ENCODE peak calls at places on chromosomes 3 and 15, in eight cellular contexts. M, S, A, U, B, O, H and R are unnamed samples.
A peak's percentile ranks its signal among the peaks of the same experiment; 100 is the strongest.

GRCh38 chr3:128749035-128749434 is 23.1 kb downstream of the RAB7A start:
- DNase-seq in U (no peak), A (no peak), M (no peak), H (no peak), B (no peak), S (no peak), O (no peak), R (no peak)

GRCh38 chr3:71244153-71245051 is 339.1 kb downstream of the FOXP1 start:
- DNase-seq in M (no peak), O (no peak), S (no peak), H (no peak), U (no peak), B (no peak), A (no peak), R (no peak)

GRCh38 chr3:129481783-129482332 is 41.8 kb downstream of the IFT122 start:
- DNase-seq in S (peak; percentile 14), O (no peak), B (peak; percentile 48), U (no peak), H (no peak), A (no peak), M (no peak), R (no peak)

GRCh38 chr15:68990755-68991500 is 23.6 kb upstream of the NOX5 start:
- DNase-seq in M (no peak), S (no peak), H (no peak), B (no peak), U (peak; percentile 26), O (no peak), A (no peak), R (no peak)

GRCh38 chr15:96218623-96219465 is 111.7 kb upstream of the NR2F2 start:
- DNase-seq in O (no peak), H (no peak), S (no peak), A (no peak), U (no peak), M (no peak), B (no peak), R (no peak)

GRCh38 chr15:78108300-78109084 is 16.1 kb downstream of the SH2D7 start:
- DNase-seq in U (peak; percentile 91), H (peak; percentile 79), M (peak; percentile 87), O (peak; percentile 76), A (peak; percentile 83), S (peak; percentile 90), B (peak; percentile 87), R (peak; percentile 90)

GRCh38 chr3:138949445-138950005 is 2.5 kb downstream of the FOXL2NB start:
- DNase-seq in O (no peak), U (no peak), H (no peak), M (no peak), S (no peak), B (peak; percentile 45), A (no peak), R (no peak)

GRCh38 chr3:89300519-89300918 is 193.1 kb downstream of the EPHA3 start:
- DNase-seq in B (no peak), S (no peak), O (no peak), H (no peak), M (peak; percentile 12), U (no peak), A (no peak), R (no peak)

GRCh38 chr3:150922611-150923010 is 17.4 kb upstream of the MINDY4B start:
- DNase-seq in O (no peak), U (no peak), B (peak; percentile 44), S (peak; percentile 84), A (no peak), H (peak; percentile 21), M (no peak), R (no peak)

GRCh38 chr3:43699864-43700263 is 9.1 kb downstream of the ABHD5 start:
- DNase-seq in H (no peak), B (peak; percentile 8), U (no peak), A (peak; percentile 56), O (no peak), M (peak; percentile 63), S (peak; percentile 46), R (peak; percentile 44)

GRCh38 chr15:66744610-66745279 is 42.7 kb downstream of the SMAD6 start:
- DNase-seq in O (no peak), S (peak; percentile 26), A (no peak), B (no peak), M (no peak), U (no peak), H (no peak), R (no peak)

GRCh38 chr3:41026394-41027177 is 172.7 kb upstream of the CTNNB1 start:
- DNase-seq in B (peak; percentile 70), O (no peak), S (peak; percentile 15), A (no peak), H (no peak), U (peak; percentile 74), M (peak; percentile 20), R (no peak)

GRCh38 chr15:100224206-100225185 is 117.3 kb downstream of the ADAMTS17 start:
- DNase-seq in U (no peak), H (no peak), O (peak; percentile 29), B (no peak), M (no peak), S (peak; percentile 33), A (no peak), R (no peak)

GRCh38 chr3:191997093-191997492 is 536.1 kb downstream of the PYDC2 start:
- DNase-seq in S (no peak), B (no peak), H (no peak), O (no peak), U (no peak), M (no peak), A (no peak), R (no peak)

GRCh38 chr15:52056496-52056895 is 37.5 kb downstream of the MAPK6 start:
- DNase-seq in M (no peak), O (no peak), H (no peak), A (no peak), U (no peak), S (no peak), B (no peak), R (no peak)

GRCh38 chr3:46422617-46423016 is 15.6 kb downstream of the CCRL2 start:
- DNase-seq in B (no peak), H (no peak), M (peak; percentile 97), U (peak; percentile 51), O (peak; percentile 79), A (no peak), S (no peak), R (no peak)

DNA sequence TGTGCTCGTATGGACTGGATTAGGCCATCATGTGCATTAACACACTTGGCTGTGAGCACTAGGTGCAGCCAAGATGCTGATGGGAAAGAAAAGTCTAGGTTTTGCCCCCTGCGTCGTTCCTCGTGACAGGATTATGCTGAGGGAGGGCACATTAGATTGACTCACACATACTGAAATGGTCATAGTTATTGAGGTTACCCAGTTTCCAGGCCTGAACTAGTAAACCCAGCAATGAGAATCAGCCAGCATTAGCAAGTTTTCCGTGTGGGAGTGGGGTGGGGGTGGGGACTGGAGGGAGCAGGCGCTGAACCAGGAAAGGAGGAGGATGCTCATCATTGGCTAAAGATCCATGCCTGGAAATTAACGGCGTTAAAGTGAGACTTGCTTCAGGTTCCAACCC is 224.9 kb upstream of the TPRG1 start:
- DNase-seq in A (no peak), B (no peak), U (peak; percentile 13), S (no peak), H (no peak), O (no peak), M (no peak), R (no peak)
- H2AFZ ChIP-seq in A (no peak overlapping the region), B (peak overlapping the region; percentile 75), U (no peak overlapping the region), S (peak overlapping the region; percentile 78), H (peak overlapping the region; percentile 55), O (no peak overlapping the region), M (peak overlapping the region; percentile 88), R (no peak overlapping the region)

GRCh38 chr3:143970773-143971366 is 753 bp upstream of the DIPK2A start:
- DNase-seq in H (peak; percentile 22), S (peak; percentile 81), B (peak; percentile 41), A (peak; percentile 75), M (peak; percentile 30), O (no peak), U (peak; percentile 72), R (peak; percentile 71)
- TF ChIP-seq CTCF in H (no peak), S (no peak), B (no peak), A (no peak), M (no peak), O (no peak), U (no peak), R (no peak)

GRCh38 chr3:142031575-142031974 is 117.8 kb downstream of the TFDP2 start:
- DNase-seq in M (no peak), H (no peak), A (no peak), U (no peak), S (no peak), B (no peak), O (no peak), R (no peak)

GRCh38 chr3:142029052-142029642 is 120.2 kb downstream of the TFDP2 start:
- DNase-seq in U (no peak), H (no peak), M (no peak), O (no peak), S (no peak), B (peak; percentile 11), A (no peak), R (peak; percentile 54)

GRCh38 chr3:142028174-142028833 is 121.0 kb downstream of the TFDP2 start:
- DNase-seq in H (peak; percentile 68), M (peak; percentile 70), O (peak; percentile 35), B (peak; percentile 49), U (peak; percentile 71), A (peak; percentile 53), S (peak; percentile 95), R (peak; percentile 92)

GRCh38 chr3:142027713-142028112 is 121.6 kb downstream of the TFDP2 start:
- DNase-seq in M (peak; percentile 44), A (peak; percentile 22), U (peak; percentile 49), S (peak; percentile 49), B (peak; percentile 10), O (peak; percentile 38), H (no peak), R (peak; percentile 80)

DNA sequence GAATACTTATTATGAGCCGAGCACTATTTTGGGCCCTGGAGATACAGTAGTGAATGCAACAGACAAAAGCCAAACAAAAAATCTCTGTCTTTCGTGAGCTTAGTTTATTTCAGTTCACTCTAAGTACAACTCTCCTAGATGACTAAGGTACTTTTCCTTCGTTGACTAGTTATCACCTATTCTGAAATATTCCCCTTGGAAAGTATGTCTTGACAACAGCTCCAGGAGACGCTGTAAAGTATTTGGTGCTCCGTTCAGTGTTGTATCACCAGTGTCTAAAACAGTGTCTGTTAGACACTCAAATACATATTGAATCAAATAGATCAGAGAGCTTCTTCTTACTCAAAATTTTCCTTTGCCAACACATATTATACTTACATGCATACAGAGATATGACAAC is 119.6 kb downstream of the TFDP2 start:
- DNase-seq in B (no peak), O (no peak), H (no peak), U (no peak), S (no peak), A (no peak), M (no peak), R (no peak)
- H3K9me2 ChIP-seq in B (no peaks in the 10 kb centered on the region), O (no peaks in the 10 kb centered on the region), H (no peaks in the 10 kb centered on the region), U (no peaks in the 10 kb centered on the region), S (no peaks in the 10 kb centered on the region), A (no peaks in the 10 kb centered on the region), M (no peaks in the 10 kb centered on the region), R (no peaks in the 10 kb centered on the region)

DNA sequence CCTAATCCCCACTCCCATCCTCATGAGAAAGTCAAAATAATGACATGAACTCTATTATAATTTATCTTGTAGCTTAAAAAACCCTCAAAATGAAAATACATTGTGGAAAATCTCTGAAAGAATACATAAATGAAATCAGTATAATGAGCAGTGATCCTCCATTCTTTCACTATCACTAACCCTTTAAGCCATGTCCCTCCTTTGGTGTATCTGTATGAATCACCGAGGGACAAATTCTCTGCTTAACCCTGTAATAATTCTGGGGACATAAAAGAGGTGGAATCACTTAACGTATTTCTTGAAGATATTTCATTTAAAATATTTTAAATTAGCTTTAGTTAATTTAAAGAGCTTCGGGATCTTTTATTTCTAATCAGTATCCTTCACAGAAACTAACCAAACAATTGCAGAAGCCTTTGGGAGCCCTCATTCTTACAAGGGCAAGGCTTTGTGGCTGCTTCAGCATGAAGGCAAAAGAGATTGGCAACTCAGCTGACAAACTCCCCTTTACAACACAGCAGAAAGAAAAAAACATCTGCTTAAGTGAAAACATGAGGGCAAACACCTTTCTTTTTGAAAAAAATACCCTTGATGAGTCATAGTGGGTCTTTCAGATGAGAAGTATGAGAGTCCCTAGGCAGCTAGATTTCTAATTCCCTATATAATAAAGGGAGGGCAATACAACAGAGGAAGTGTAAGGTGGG is 44.0 kb upstream of the ALCAM start:
- DNase-seq in S (no peak), M (no peak), H (no peak), U (no peak), A (no peak), B (no peak), O (no peak), R (no peak)
- H2AFZ ChIP-seq in S (peak overlapping the region; percentile 83), M (no peak overlapping the region), H (no peak overlapping the region), U (no peak overlapping the region), A (no peak overlapping the region), B (no peak overlapping the region), O (peak overlapping the region; percentile 54), R (no peak overlapping the region)